ENCODE peak calls at places on chromosome 9, in nine cellular contexts. D, F, L, Y, G, Q, C, W and H are unnamed samples.

GRCh38 chr9:130908878-130909356 is 12.3 kb upstream of the QRFP start:
- DNase-seq in Y (no peak), C (no peak), L (no peak), F (no peak), W (no peak), D (no peak), Q (no peak), G (no peak), H (no peak)

GRCh38 chr9:95626885-95627558 is 110.3 kb upstream of the PTCH1 start:
- DNase-seq in W (peak; percentile 49), F (peak; percentile 23), Q (no peak), C (no peak), G (no peak), D (peak; percentile 25), L (no peak), Y (no peak), H (peak; percentile 14)

GRCh38 chr9:126853667-126854066 is 6.8 kb upstream of the ZBTB34 start:
- DNase-seq in W (no peak), F (no peak), Q (no peak), C (no peak), G (no peak), D (no peak), L (no peak), Y (no peak), H (no peak)

GRCh38 chr9:38621434-38622082 is 1.2 kb upstream of the ANKRD18A start:
- DNase-seq in F (no peak), W (no peak), Y (no peak), L (peak; percentile 65), C (no peak), G (peak; percentile 9), Q (no peak), D (no peak), H (no peak)

GRCh38 chr9:3498691-3499090 is 27.1 kb downstream of the RFX3 start:
- DNase-seq in Q (no peak), D (no peak), F (no peak), W (no peak), C (no peak), L (no peak), G (peak; percentile 35), Y (no peak), H (no peak)

GRCh38 chr9:4678679-4679267 is 596 bp upstream of the CDC37L1 start:
- DNase-seq in C (peak; percentile 68), L (peak; percentile 17), F (no peak), Q (no peak), D (no peak), G (peak; percentile 37), W (no peak), Y (peak; percentile 46), H (no peak)

GRCh38 chr9:115229496-115229895 is 111.5 kb upstream of the TNC start:
- DNase-seq in L (no peak), F (no peak), Y (no peak), Q (no peak), D (no peak), W (no peak), C (no peak), G (no peak), H (no peak)

GRCh38 chr9:127523312-127523851 is 72.1 kb downstream of the LRSAM1 start:
- DNase-seq in F (no peak), Y (peak; percentile 8), Q (no peak), L (no peak), G (no peak), C (peak; percentile 59), W (no peak), D (no peak), H (peak; percentile 85)

GRCh38 chr9:75918154-75918553 is 27.7 kb downstream of the PCSK5 start:
- DNase-seq in W (no peak), Q (no peak), D (no peak), G (no peak), Y (no peak), L (no peak), F (no peak), C (no peak), H (no peak)

GRCh38 chr9:22052376-22052945 is 43.4 kb upstream of the CDKN2B start:
- DNase-seq in F (peak; percentile 17), L (no peak), D (no peak), C (no peak), G (no peak), Y (no peak), W (no peak), Q (no peak), H (peak; percentile 42)